ENCODE peak calls at places on chromosomes 1 and 21, in seven cellular contexts. One of them, this sample, is unnamed.

GRCh38 chr21:14748662-14749061 is 202.5 kb upstream of the SAMSN1 start:
- DNase-seq in GM04503: no peak
- DNase-seq in NCI-H446: no peak
- DNase-seq in EH: no peak
- DNase-seq in MV-4-11: no peak
- DNase-seq in HS-5: no peak
- DNase-seq in SJSA1: no peak
- DNase-seq in this sample: no peak

GRCh38 chr1:1348420-1349255 is 580 bp downstream of the DVL1 start:
- DNase-seq in GM04503: no peak
- DNase-seq in NCI-H446: no peak
- DNase-seq in EH: peak; percentile 47
- DNase-seq in MV-4-11: no peak
- DNase-seq in HS-5: no peak
- DNase-seq in SJSA1: no peak
- DNase-seq in this sample: peak; percentile 54

GRCh38 chr21:26389971-26390641 is 183.0 kb downstream of the CYYR1 start:
- DNase-seq in GM04503: no peak
- DNase-seq in NCI-H446: peak; percentile 73
- DNase-seq in EH: peak; percentile 90
- DNase-seq in MV-4-11: peak; percentile 95
- DNase-seq in HS-5: peak; percentile 89
- DNase-seq in SJSA1: peak; percentile 60
- DNase-seq in this sample: no peak

GRCh38 chr1:29644812-29645211 is 408.5 kb downstream of the PTPRU start:
- DNase-seq in GM04503: no peak
- DNase-seq in NCI-H446: no peak
- DNase-seq in EH: no peak
- DNase-seq in MV-4-11: no peak
- DNase-seq in HS-5: no peak
- DNase-seq in SJSA1: no peak
- DNase-seq in this sample: no peak

GRCh38 chr21:33441489-33442477 is 38.0 kb downstream of the TMEM50B start:
- DNase-seq in GM04503: peak; percentile 64
- DNase-seq in NCI-H446: no peak
- DNase-seq in EH: peak; percentile 85
- DNase-seq in MV-4-11: peak; percentile 13
- DNase-seq in HS-5: no peak
- DNase-seq in SJSA1: peak; percentile 85
- DNase-seq in this sample: peak; percentile 89

GRCh38 chr1:3614755-3615742 is 3.7 kb upstream of the MEGF6 start:
- DNase-seq in GM04503: no peak
- DNase-seq in NCI-H446: no peak
- DNase-seq in EH: peak; percentile 25
- DNase-seq in MV-4-11: peak; percentile 11
- DNase-seq in HS-5: no peak
- DNase-seq in SJSA1: no peak
- DNase-seq in this sample: peak; percentile 45

GRCh38 chr1:231153726-231154125 is 8.1 kb upstream of the TRIM67 start:
- DNase-seq in GM04503: no peak
- DNase-seq in NCI-H446: no peak
- DNase-seq in EH: no peak
- DNase-seq in MV-4-11: no peak
- DNase-seq in HS-5: no peak
- DNase-seq in SJSA1: no peak
- DNase-seq in this sample: no peak

GRCh38 chr21:36567216-36567917 is 87.4 kb upstream of the CLDN14 start:
- DNase-seq in GM04503: no peak
- DNase-seq in NCI-H446: no peak
- DNase-seq in EH: peak; percentile 54
- DNase-seq in MV-4-11: no peak
- DNase-seq in HS-5: no peak
- DNase-seq in SJSA1: no peak
- DNase-seq in this sample: peak; percentile 51

GRCh38 chr1:186212574-186213224 is 162.4 kb downstream of the TPR start:
- DNase-seq in GM04503: no peak
- DNase-seq in NCI-H446: peak; percentile 48
- DNase-seq in EH: peak; percentile 92
- DNase-seq in MV-4-11: peak; percentile 61
- DNase-seq in HS-5: peak; percentile 75
- DNase-seq in SJSA1: peak; percentile 65
- DNase-seq in this sample: peak; percentile 87

GRCh38 chr1:228359613-228360532 is 46.8 kb downstream of the TRIM11 start:
- DNase-seq in GM04503: no peak
- DNase-seq in NCI-H446: no peak
- DNase-seq in EH: no peak
- DNase-seq in MV-4-11: no peak
- DNase-seq in HS-5: no peak
- DNase-seq in SJSA1: no peak
- DNase-seq in this sample: no peak

GRCh38 chr1:163875214-163875926 is 553.6 kb downstream of the NUF2 start:
- DNase-seq in GM04503: peak; percentile 88
- DNase-seq in NCI-H446: no peak
- DNase-seq in EH: peak; percentile 92
- DNase-seq in MV-4-11: no peak
- DNase-seq in HS-5: peak; percentile 76
- DNase-seq in SJSA1: peak; percentile 2
- DNase-seq in this sample: peak; percentile 3

GRCh38 chr1:156676820-156677615 is at the start of gene NES:
- DNase-seq in GM04503: no peak
- DNase-seq in NCI-H446: no peak
- DNase-seq in EH: peak; percentile 89
- DNase-seq in MV-4-11: no peak
- DNase-seq in HS-5: no peak
- DNase-seq in SJSA1: peak; percentile 72
- DNase-seq in this sample: no peak

GRCh38 chr1:21873174-21873573 is 61.1 kb downstream of the LDLRAD2 start:
- DNase-seq in GM04503: no peak
- DNase-seq in NCI-H446: no peak
- DNase-seq in EH: no peak
- DNase-seq in MV-4-11: no peak
- DNase-seq in HS-5: no peak
- DNase-seq in SJSA1: no peak
- DNase-seq in this sample: no peak

This sample was measured in Daoy.